ENCODE peak calls at places on chromosomes 5 and 9, in nine cellular contexts. N, O, M, D, S, X, R, U and T are unnamed samples.

GRCh38 chr5:158450761-158451160 is 591.8 kb upstream of the CLINT1 start:
- DNase-seq in N (no peak), O (no peak), M (no peak), D (no peak), S (no peak), X (no peak), R (no peak), U (no peak), T (no peak)

GRCh38 chr9:89606049-89606481 is 1.3 kb downstream of the GADD45G start:
- DNase-seq in N (peak; percentile 31), O (no peak), M (no peak), D (no peak), S (peak; percentile 63), X (no peak), R (peak; percentile 33), U (peak; percentile 45), T (peak; percentile 64)

GRCh38 chr9:127075592-127076380 is 46.6 kb downstream of the ANGPTL2 start:
- DNase-seq in N (no peak), O (no peak), M (no peak), D (no peak), S (no peak), X (no peak), R (no peak), U (no peak), T (peak; percentile 61)

GRCh38 chr5:26388946-26389345 is 649.4 kb downstream of the CDH9 start:
- DNase-seq in N (no peak), O (no peak), M (no peak), D (no peak), S (no peak), X (no peak), R (no peak), U (no peak), T (no peak)

GRCh38 chr5:27473300-27474053 is 435.1 kb upstream of the CDH9 start:
- DNase-seq in N (no peak), O (no peak), M (no peak), D (no peak), S (no peak), X (no peak), R (no peak), U (no peak), T (peak; percentile 46)

GRCh38 chr5:111968459-111968858 is 211.5 kb upstream of the NREP start:
- DNase-seq in N (no peak), O (no peak), M (no peak), D (no peak), S (no peak), X (no peak), R (no peak), U (no peak), T (no peak)

GRCh38 chr9:135512241-135512603 is 9.0 kb upstream of the LCN1 start:
- DNase-seq in N (no peak), O (no peak), M (no peak), D (peak; percentile 32), S (no peak), X (no peak), R (no peak), U (no peak), T (no peak)

GRCh38 chr9:26637101-26637500 is 255.5 kb downstream of the CAAP1 start:
- DNase-seq in N (no peak), O (no peak), M (no peak), D (no peak), S (no peak), X (no peak), R (no peak), U (no peak), T (no peak)

GRCh38 chr5:94928891-94929290 is 310.4 kb downstream of the SLF1 start:
- DNase-seq in N (no peak), O (no peak), M (no peak), D (no peak), S (peak; percentile 51), X (no peak), R (no peak), U (no peak), T (no peak)

GRCh38 chr9:3874472-3875370 is 348.9 kb upstream of the RFX3 start:
- DNase-seq in N (no peak), O (no peak), M (no peak), D (no peak), S (peak; percentile 26), X (no peak), R (peak; percentile 14), U (no peak), T (no peak)